ENCODE peak calls at places on chromosomes 2 and 18, in nine cellular contexts. One of them, this sample, is unnamed.
A peak's percentile ranks its signal among the peaks of the same experiment; 100 is the strongest.

GRCh38 chr2:173150087-173150486 is 74.4 kb downstream of the MAP3K20 start:
- DNase-seq in AG09319: no peak
- DNase-seq in heart left ventricle: no peak
- DNase-seq in Caco-2: no peak
- DNase-seq in AG04449: no peak
- DNase-seq in heart right ventricle: no peak
- DNase-seq in ascending aorta: no peak
- DNase-seq in breast epithelium: no peak
- DNase-seq in suprapubic skin: no peak
- DNase-seq in this sample: no peak

GRCh38 chr2:102021776-102022175 is 30.0 kb downstream of the IL1R2 start:
- DNase-seq in suprapubic skin: no peak
- DNase-seq in AG09319: no peak
- DNase-seq in heart left ventricle: no peak
- DNase-seq in ascending aorta: no peak
- DNase-seq in heart right ventricle: no peak
- DNase-seq in breast epithelium: no peak
- DNase-seq in Caco-2: no peak
- DNase-seq in AG04449: no peak
- DNase-seq in this sample: no peak

GRCh38 chr18:24726727-24727539 is 266.5 kb downstream of the HRH4 start:
- DNase-seq in AG04449: peak; percentile 46
- DNase-seq in AG09319: peak; percentile 76
- DNase-seq in Caco-2: peak; percentile 35
- DNase-seq in breast epithelium: peak; percentile 32
- DNase-seq in heart left ventricle: peak; percentile 60
- DNase-seq in heart right ventricle: peak; percentile 61
- DNase-seq in ascending aorta: no peak
- DNase-seq in suprapubic skin: no peak
- DNase-seq in this sample: peak; percentile 16

GRCh38 chr2:220764246-220764645 is 807.9 kb downstream of the EPHA4 start:
- DNase-seq in AG04449: no peak
- DNase-seq in AG09319: no peak
- DNase-seq in heart left ventricle: no peak
- DNase-seq in breast epithelium: no peak
- DNase-seq in Caco-2: no peak
- DNase-seq in suprapubic skin: no peak
- DNase-seq in heart right ventricle: no peak
- DNase-seq in ascending aorta: no peak
- DNase-seq in this sample: no peak

GRCh38 chr18:76422121-76422520 is 72.9 kb downstream of the ZNF516 start:
- DNase-seq in heart right ventricle: no peak
- DNase-seq in Caco-2: no peak
- DNase-seq in suprapubic skin: no peak
- DNase-seq in breast epithelium: no peak
- DNase-seq in ascending aorta: no peak
- DNase-seq in AG04449: no peak
- DNase-seq in AG09319: no peak
- DNase-seq in heart left ventricle: no peak
- DNase-seq in this sample: no peak

GRCh38 chr2:98165516-98166071 is 78.6 kb downstream of the VWA3B start:
- DNase-seq in ascending aorta: no peak
- DNase-seq in Caco-2: no peak
- DNase-seq in heart right ventricle: no peak
- DNase-seq in breast epithelium: no peak
- DNase-seq in suprapubic skin: no peak
- DNase-seq in heart left ventricle: no peak
- DNase-seq in AG04449: no peak
- DNase-seq in AG09319: no peak
- DNase-seq in this sample: no peak

GRCh38 chr2:231332872-231333500 is 62.5 kb upstream of the B3GNT7 start:
- DNase-seq in heart right ventricle: no peak
- DNase-seq in breast epithelium: no peak
- DNase-seq in AG04449: no peak
- DNase-seq in ascending aorta: no peak
- DNase-seq in heart left ventricle: no peak
- DNase-seq in Caco-2: no peak
- DNase-seq in suprapubic skin: no peak
- DNase-seq in AG09319: no peak
- DNase-seq in this sample: no peak

GRCh38 chr2:97714950-97715652 is 1.7 kb downstream of the ZAP70 start:
- DNase-seq in Caco-2: peak; percentile 25
- DNase-seq in AG04449: no peak
- DNase-seq in ascending aorta: no peak
- DNase-seq in heart right ventricle: no peak
- DNase-seq in AG09319: no peak
- DNase-seq in suprapubic skin: peak; percentile 69
- DNase-seq in heart left ventricle: no peak
- DNase-seq in breast epithelium: no peak
- DNase-seq in this sample: no peak

GRCh38 chr2:197435598-197436435 is 989 bp upstream of the SF3B1 start:
- DNase-seq in heart right ventricle: no peak
- DNase-seq in suprapubic skin: no peak
- DNase-seq in Caco-2: no peak
- DNase-seq in heart left ventricle: no peak
- DNase-seq in breast epithelium: no peak
- DNase-seq in ascending aorta: no peak
- DNase-seq in AG09319: no peak
- DNase-seq in AG04449: no peak
- DNase-seq in this sample: no peak

GRCh38 chr18:46332956-46333355 is 228.8 kb downstream of the HAUS1 start:
- DNase-seq in AG09319: no peak
- DNase-seq in heart right ventricle: no peak
- DNase-seq in suprapubic skin: no peak
- DNase-seq in heart left ventricle: peak; percentile 51
- DNase-seq in breast epithelium: peak; percentile 24
- DNase-seq in AG04449: no peak
- DNase-seq in Caco-2: no peak
- DNase-seq in ascending aorta: no peak
- DNase-seq in this sample: no peak

GRCh38 chr2:208792766-208793165 is 386.2 kb downstream of the PTH2R start:
- DNase-seq in AG09319: no peak
- DNase-seq in Caco-2: no peak
- DNase-seq in heart left ventricle: no peak
- DNase-seq in heart right ventricle: no peak
- DNase-seq in AG04449: no peak
- DNase-seq in ascending aorta: no peak
- DNase-seq in suprapubic skin: no peak
- DNase-seq in breast epithelium: no peak
- DNase-seq in this sample: no peak

GRCh38 chr2:138267161-138267901 is 234.2 kb upstream of the SPOPL start:
- DNase-seq in heart right ventricle: no peak
- DNase-seq in AG09319: no peak
- DNase-seq in heart left ventricle: no peak
- DNase-seq in ascending aorta: no peak
- DNase-seq in suprapubic skin: no peak
- DNase-seq in breast epithelium: no peak
- DNase-seq in Caco-2: no peak
- DNase-seq in AG04449: peak; percentile 33
- DNase-seq in this sample: no peak

GRCh38 chr2:238174701-238175100 is 15.9 kb downstream of the ERFE start:
- DNase-seq in ascending aorta: no peak
- DNase-seq in AG04449: no peak
- DNase-seq in heart left ventricle: no peak
- DNase-seq in suprapubic skin: no peak
- DNase-seq in heart right ventricle: no peak
- DNase-seq in Caco-2: no peak
- DNase-seq in AG09319: no peak
- DNase-seq in breast epithelium: no peak
- DNase-seq in this sample: no peak

GRCh38 chr2:238172439-238172838 is 13.7 kb downstream of the ERFE start:
- DNase-seq in AG04449: no peak
- DNase-seq in breast epithelium: no peak
- DNase-seq in suprapubic skin: no peak
- DNase-seq in ascending aorta: no peak
- DNase-seq in AG09319: no peak
- DNase-seq in heart right ventricle: no peak
- DNase-seq in Caco-2: no peak
- DNase-seq in heart left ventricle: no peak
- DNase-seq in this sample: no peak

GRCh38 chr2:238171575-238172187 is 12.9 kb downstream of the ERFE start:
- DNase-seq in breast epithelium: no peak
- DNase-seq in suprapubic skin: no peak
- DNase-seq in heart right ventricle: no peak
- DNase-seq in AG04449: no peak
- DNase-seq in Caco-2: no peak
- DNase-seq in heart left ventricle: no peak
- DNase-seq in AG09319: no peak
- DNase-seq in ascending aorta: no peak
- DNase-seq in this sample: no peak

GRCh38 chr2:238174291-238174690 is 15.5 kb downstream of the ERFE start:
- DNase-seq in suprapubic skin: no peak
- DNase-seq in heart right ventricle: no peak
- DNase-seq in AG04449: no peak
- DNase-seq in ascending aorta: no peak
- DNase-seq in Caco-2: no peak
- DNase-seq in breast epithelium: no peak
- DNase-seq in AG09319: no peak
- DNase-seq in heart left ventricle: no peak
- DNase-seq in this sample: no peak

GRCh38 chr2:238173692-238174091 is 14.9 kb downstream of the ERFE start:
- DNase-seq in suprapubic skin: no peak
- DNase-seq in heart left ventricle: no peak
- DNase-seq in AG04449: no peak
- DNase-seq in Caco-2: no peak
- DNase-seq in heart right ventricle: no peak
- DNase-seq in breast epithelium: no peak
- DNase-seq in AG09319: no peak
- DNase-seq in ascending aorta: no peak
- DNase-seq in this sample: no peak
- TF ChIP-seq CTCF in suprapubic skin: no peak
- TF ChIP-seq CTCF in heart left ventricle: no peak
- TF ChIP-seq CTCF in AG04449: peak; percentile 25
- TF ChIP-seq CTCF in Caco-2: peak; percentile 17
- TF ChIP-seq CTCF in heart right ventricle: no peak
- TF ChIP-seq CTCF in breast epithelium: no peak
- TF ChIP-seq CTCF in AG09319: no peak
- TF ChIP-seq CTCF in ascending aorta: no peak
- TF ChIP-seq CTCF in this sample: peak; percentile 39

GRCh38 chr18:28176933-28177827 is at the start of gene CDH2:
- DNase-seq in AG04449: peak; percentile 47
- DNase-seq in suprapubic skin: no peak
- DNase-seq in ascending aorta: no peak
- DNase-seq in heart right ventricle: peak; percentile 66
- DNase-seq in breast epithelium: no peak
- DNase-seq in Caco-2: no peak
- DNase-seq in heart left ventricle: peak; percentile 83
- DNase-seq in AG09319: peak; percentile 56
- DNase-seq in this sample: no peak

GRCh38 chr18:28176674-28176932 is 327 bp downstream of the CDH2 start:
- DNase-seq in breast epithelium: no peak
- DNase-seq in heart left ventricle: no peak
- DNase-seq in Caco-2: no peak
- DNase-seq in AG04449: no peak
- DNase-seq in suprapubic skin: no peak
- DNase-seq in heart right ventricle: no peak
- DNase-seq in ascending aorta: no peak
- DNase-seq in AG09319: no peak
- DNase-seq in this sample: no peak

GRCh38 chr18:28175930-28176673 is 828 bp downstream of the CDH2 start:
- DNase-seq in Caco-2: no peak
- DNase-seq in ascending aorta: no peak
- DNase-seq in AG09319: no peak
- DNase-seq in heart right ventricle: peak; percentile 18
- DNase-seq in heart left ventricle: peak; percentile 31
- DNase-seq in AG04449: no peak
- DNase-seq in breast epithelium: no peak
- DNase-seq in suprapubic skin: no peak
- DNase-seq in this sample: no peak

GRCh38 chr18:28178720-28179119 is 1.8 kb upstream of the CDH2 start:
- DNase-seq in AG04449: no peak
- DNase-seq in breast epithelium: no peak
- DNase-seq in heart right ventricle: no peak
- DNase-seq in AG09319: no peak
- DNase-seq in Caco-2: no peak
- DNase-seq in ascending aorta: no peak
- DNase-seq in suprapubic skin: no peak
- DNase-seq in heart left ventricle: no peak
- DNase-seq in this sample: no peak

DNA sequence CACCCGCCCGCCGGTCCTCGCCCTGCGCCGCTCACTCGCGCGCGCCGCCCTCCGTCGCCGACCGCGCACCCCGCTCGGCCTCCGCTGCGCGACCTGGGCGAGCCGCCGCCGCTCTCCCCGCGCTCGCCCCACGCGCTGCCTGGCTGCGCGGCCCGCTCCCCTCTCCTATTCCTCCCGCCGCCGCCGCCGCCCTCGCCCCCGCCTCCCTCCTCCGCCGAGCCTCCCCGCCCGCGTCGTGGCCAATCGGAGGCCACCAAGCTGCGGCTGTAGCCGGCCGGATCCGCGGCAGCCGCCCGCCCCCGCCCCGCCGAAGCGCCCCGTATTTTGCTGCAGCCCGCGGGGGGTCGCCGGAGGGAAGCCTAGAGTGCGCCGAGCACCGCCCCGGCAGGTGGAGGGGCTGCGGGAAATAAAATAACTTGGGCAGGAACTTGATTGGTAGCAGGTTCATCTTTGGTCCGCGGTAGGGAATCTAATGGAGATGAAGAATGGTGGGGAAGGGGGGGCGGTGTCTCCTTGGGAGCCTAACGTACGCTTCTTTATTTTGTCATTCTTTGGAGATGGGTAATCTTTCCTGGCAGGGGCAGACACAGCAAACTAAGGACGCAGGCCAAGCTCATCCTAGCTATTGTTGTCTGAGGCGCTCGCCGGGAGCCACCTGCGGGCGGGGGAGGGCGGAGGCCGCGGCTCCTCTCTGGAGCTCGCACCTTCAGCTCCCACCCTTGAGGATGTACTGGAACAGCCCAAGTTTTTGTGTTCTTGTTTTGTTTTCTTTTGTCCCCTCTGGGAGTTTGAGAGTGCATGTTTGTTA is 1.1 kb upstream of the CDH2 start:
- DNase-seq in heart left ventricle: peak; percentile 77
- DNase-seq in AG04449: no peak
- DNase-seq in ascending aorta: no peak
- DNase-seq in suprapubic skin: no peak
- DNase-seq in Caco-2: no peak
- DNase-seq in breast epithelium: no peak
- DNase-seq in AG09319: no peak
- DNase-seq in heart right ventricle: peak; percentile 71
- DNase-seq in this sample: no peak
- TF ChIP-seq CTCF in heart left ventricle: peak; percentile 12
- TF ChIP-seq CTCF in AG04449: no peak
- TF ChIP-seq CTCF in ascending aorta: no peak
- TF ChIP-seq CTCF in suprapubic skin: no peak
- TF ChIP-seq CTCF in Caco-2: no peak
- TF ChIP-seq CTCF in breast epithelium: no peak
- TF ChIP-seq CTCF in AG09319: peak; percentile 27
- TF ChIP-seq CTCF in heart right ventricle: no peak
- TF ChIP-seq CTCF in this sample: peak; percentile 21

GRCh38 chr2:81672923-81673322 is 1368.4 kb upstream of the LRRTM1 start:
- DNase-seq in AG04449: no peak
- DNase-seq in ascending aorta: no peak
- DNase-seq in suprapubic skin: no peak
- DNase-seq in AG09319: no peak
- DNase-seq in heart left ventricle: no peak
- DNase-seq in Caco-2: no peak
- DNase-seq in heart right ventricle: no peak
- DNase-seq in breast epithelium: no peak
- DNase-seq in this sample: no peak
- TF ChIP-seq CTCF in AG04449: no peak
- TF ChIP-seq CTCF in ascending aorta: no peak
- TF ChIP-seq CTCF in suprapubic skin: no peak
- TF ChIP-seq CTCF in AG09319: no peak
- TF ChIP-seq CTCF in heart left ventricle: no peak
- TF ChIP-seq CTCF in Caco-2: no peak
- TF ChIP-seq CTCF in heart right ventricle: no peak
- TF ChIP-seq CTCF in breast epithelium: no peak
- TF ChIP-seq CTCF in this sample: no peak

GRCh38 chr2:199850250-199850717 is 708 bp downstream of the FTCDNL1 start:
- DNase-seq in AG09319: no peak
- DNase-seq in breast epithelium: no peak
- DNase-seq in ascending aorta: no peak
- DNase-seq in suprapubic skin: no peak
- DNase-seq in heart right ventricle: no peak
- DNase-seq in AG04449: no peak
- DNase-seq in Caco-2: no peak
- DNase-seq in heart left ventricle: no peak
- DNase-seq in this sample: no peak
- TF ChIP-seq CTCF in AG09319: no peak
- TF ChIP-seq CTCF in breast epithelium: no peak
- TF ChIP-seq CTCF in ascending aorta: no peak
- TF ChIP-seq CTCF in suprapubic skin: no peak
- TF ChIP-seq CTCF in heart right ventricle: no peak
- TF ChIP-seq CTCF in AG04449: no peak
- TF ChIP-seq CTCF in Caco-2: no peak
- TF ChIP-seq CTCF in heart left ventricle: no peak
- TF ChIP-seq CTCF in this sample: no peak

This sample was measured in epithelial cell of proximal tubule.